ENCODE peak calls at places on chromosomes 16 and 17, in ten cellular contexts. One of them, this sample, is unnamed.

GRCh38 chr16:88750854-88751253 is 34.2 kb downstream of the PIEZO1 start:
- DNase-seq in nucleus accumbens: no peak
- DNase-seq in WERI-Rb-1: no peak
- DNase-seq in iPS-NIHi11: no peak
- DNase-seq in non-pigmented ciliary epithelial cell: no peak
- DNase-seq in lower leg skin: no peak
- DNase-seq in heart right ventricle: no peak
- DNase-seq in T-cell: no peak
- DNase-seq in GM13977: no peak
- DNase-seq in NCI-H460: no peak
- DNase-seq in this sample: no peak

GRCh38 chr17:73798111-73798748 is 154.0 kb upstream of the SDK2 start:
- DNase-seq in nucleus accumbens: no peak
- DNase-seq in WERI-Rb-1: no peak
- DNase-seq in iPS-NIHi11: no peak
- DNase-seq in non-pigmented ciliary epithelial cell: peak
- DNase-seq in lower leg skin: no peak
- DNase-seq in heart right ventricle: no peak
- DNase-seq in T-cell: no peak
- DNase-seq in GM13977: no peak
- DNase-seq in NCI-H460: peak
- DNase-seq in this sample: no peak

GRCh38 chr17:74780443-74781238 is 4.5 kb upstream of the NAT9 start:
- DNase-seq in nucleus accumbens: no peak
- DNase-seq in WERI-Rb-1: peak
- DNase-seq in iPS-NIHi11: peak
- DNase-seq in non-pigmented ciliary epithelial cell: no peak
- DNase-seq in lower leg skin: no peak
- DNase-seq in heart right ventricle: no peak
- DNase-seq in T-cell: no peak
- DNase-seq in GM13977: no peak
- DNase-seq in NCI-H460: peak
- DNase-seq in this sample: peak

GRCh38 chr16:84886536-84887090 is 66.8 kb downstream of the CRISPLD2 start:
- DNase-seq in nucleus accumbens: no peak
- DNase-seq in WERI-Rb-1: no peak
- DNase-seq in iPS-NIHi11: no peak
- DNase-seq in non-pigmented ciliary epithelial cell: no peak
- DNase-seq in lower leg skin: no peak
- DNase-seq in heart right ventricle: no peak
- DNase-seq in T-cell: no peak
- DNase-seq in GM13977: no peak
- DNase-seq in NCI-H460: no peak
- DNase-seq in this sample: no peak

GRCh38 chr17:17363638-17364337 is 60.6 kb downstream of the NT5M start:
- DNase-seq in nucleus accumbens: no peak
- DNase-seq in WERI-Rb-1: no peak
- DNase-seq in iPS-NIHi11: no peak
- DNase-seq in non-pigmented ciliary epithelial cell: no peak
- DNase-seq in lower leg skin: no peak
- DNase-seq in heart right ventricle: no peak
- DNase-seq in T-cell: no peak
- DNase-seq in GM13977: no peak
- DNase-seq in NCI-H460: no peak
- DNase-seq in this sample: no peak

GRCh38 chr17:55161935-55162555 is 102.7 kb upstream of the HLF start:
- DNase-seq in nucleus accumbens: no peak
- DNase-seq in WERI-Rb-1: no peak
- DNase-seq in iPS-NIHi11: no peak
- DNase-seq in non-pigmented ciliary epithelial cell: peak
- DNase-seq in lower leg skin: no peak
- DNase-seq in heart right ventricle: no peak
- DNase-seq in T-cell: no peak
- DNase-seq in GM13977: no peak
- DNase-seq in NCI-H460: no peak
- DNase-seq in this sample: peak

GRCh38 chr16:48347980-48348379 is 37.2 kb downstream of the SIAH1 start:
- DNase-seq in nucleus accumbens: no peak
- DNase-seq in WERI-Rb-1: peak
- DNase-seq in iPS-NIHi11: no peak
- DNase-seq in non-pigmented ciliary epithelial cell: no peak
- DNase-seq in lower leg skin: no peak
- DNase-seq in heart right ventricle: no peak
- DNase-seq in T-cell: no peak
- DNase-seq in GM13977: no peak
- DNase-seq in NCI-H460: no peak
- DNase-seq in this sample: no peak

GRCh38 chr17:5825717-5826330 is 241.5 kb upstream of the NLRP1 start:
- DNase-seq in nucleus accumbens: no peak
- DNase-seq in WERI-Rb-1: no peak
- DNase-seq in iPS-NIHi11: no peak
- DNase-seq in non-pigmented ciliary epithelial cell: no peak
- DNase-seq in lower leg skin: no peak
- DNase-seq in heart right ventricle: no peak
- DNase-seq in T-cell: no peak
- DNase-seq in GM13977: no peak
- DNase-seq in NCI-H460: no peak
- DNase-seq in this sample: no peak

GRCh38 chr17:8048736-8049135 is 9.9 kb downstream of the ALOX15B start:
- DNase-seq in nucleus accumbens: no peak
- DNase-seq in WERI-Rb-1: no peak
- DNase-seq in iPS-NIHi11: no peak
- DNase-seq in non-pigmented ciliary epithelial cell: no peak
- DNase-seq in lower leg skin: no peak
- DNase-seq in heart right ventricle: no peak
- DNase-seq in T-cell: no peak
- DNase-seq in GM13977: no peak
- DNase-seq in NCI-H460: no peak
- DNase-seq in this sample: no peak

This sample was measured in COLO829.